ENCODE peak calls at places on chromosomes 3 and 15, in four cellular contexts. Y is MM.1S, T is body of pancreas, N is stomach. J is an unnamed sample.

GRCh38 chr3:143484851-143485512 is 363.3 kb downstream of the SLC9A9 start:
- DNase-seq in T (no peak), N (no peak), Y (no peak), J (no peak)

GRCh38 chr15:31262901-31263671 is 63.5 kb upstream of the KLF13 start:
- DNase-seq in N (peak), Y (peak), T (no peak), J (peak)

GRCh38 chr15:31338879-31339557 is 12.4 kb downstream of the KLF13 start:
- DNase-seq in T (peak), N (no peak), Y (no peak), J (peak)

GRCh38 chr3:149369991-149370866 is 7.2 kb downstream of the TM4SF1 start:
- DNase-seq in N (no peak), T (no peak), Y (no peak), J (no peak)

GRCh38 chr3:98982336-98982735 is 80.8 kb upstream of the DCBLD2 start:
- DNase-seq in N (no peak), Y (no peak), T (no peak), J (no peak)

GRCh38 chr3:113736548-113737089 is 9.4 kb downstream of the NAA50 start:
- DNase-seq in T (no peak), N (no peak), Y (peak), J (no peak)

GRCh38 chr3:52444860-52445793 is at the start of gene SEMA3G:
- DNase-seq in Y (peak), N (peak), T (peak), J (peak)

GRCh38 chr3:55455915-55456314 is 31.2 kb downstream of the WNT5A start:
- DNase-seq in Y (no peak), T (no peak), N (no peak), J (no peak)

GRCh38 chr3:112747624-112748023 is 99.0 kb downstream of the CD200R1L start:
- DNase-seq in N (no peak), Y (no peak), T (no peak), J (no peak)

GRCh38 chr15:28164876-28165275 is 65.8 kb upstream of the OCA2 start:
- DNase-seq in N (no peak), Y (no peak), T (no peak), J (no peak)

GRCh38 chr3:167288737-167289136 is 91.4 kb downstream of the ZBBX start:
- DNase-seq in Y (no peak), T (no peak), N (no peak), J (no peak)

GRCh38 chr15:73052679-73053397 is 575 bp downstream of the NEO1 start:
- DNase-seq in Y (peak), T (peak), N (peak), J (peak)

DNA sequence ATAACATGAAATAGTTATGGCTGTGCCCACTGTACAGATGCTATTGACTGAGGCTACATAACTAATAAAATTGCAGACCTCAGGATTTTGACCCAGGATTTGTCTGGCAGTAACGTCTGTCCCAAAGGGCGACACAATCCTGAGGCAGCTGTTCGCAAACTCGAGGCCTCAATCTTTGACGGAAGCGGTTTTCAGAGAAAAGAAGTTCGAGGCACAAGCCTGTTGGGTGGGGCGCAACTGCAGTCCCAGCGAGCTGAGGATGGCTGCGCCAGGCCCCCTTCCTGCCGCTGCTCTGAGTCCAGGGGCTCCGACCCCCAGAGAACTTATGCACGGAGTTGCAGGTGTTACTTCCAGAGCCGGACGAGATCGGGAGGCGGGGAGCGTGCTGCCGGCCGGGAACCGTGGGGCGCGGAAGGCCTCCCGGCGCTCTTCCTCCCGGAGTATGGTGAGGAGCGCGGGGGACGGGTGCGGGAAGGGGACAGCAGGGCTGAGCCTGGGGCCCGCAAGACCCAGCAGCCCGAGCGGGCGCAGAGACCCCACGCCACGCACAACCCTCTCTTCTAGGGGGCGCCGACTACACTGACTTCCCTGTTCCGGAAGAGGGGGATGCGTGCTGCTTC is at the start of gene PARP15:
- DNase-seq in T (no peak), Y (no peak), N (no peak), J (no peak)
- H3K4me3 ChIP-seq in T (no peak), Y (no peak), N (peak), J (peak)

GRCh38 chr3:141050576-141050912 is 603 bp upstream of the SPSB4 start:
- DNase-seq in N (no peak), T (no peak), Y (no peak), J (peak)

GRCh38 chr3:141051641-141052569 is 758 bp downstream of the SPSB4 start:
- DNase-seq in N (no peak), T (peak), Y (no peak), J (peak)

GRCh38 chr3:141050913-141051632 is at the start of gene SPSB4:
- DNase-seq in N (no peak), T (peak), Y (no peak), J (peak)

GRCh38 chr3:141055136-141055535 is 4.0 kb downstream of the SPSB4 start:
- DNase-seq in N (no peak), T (no peak), Y (no peak), J (no peak)

DNA sequence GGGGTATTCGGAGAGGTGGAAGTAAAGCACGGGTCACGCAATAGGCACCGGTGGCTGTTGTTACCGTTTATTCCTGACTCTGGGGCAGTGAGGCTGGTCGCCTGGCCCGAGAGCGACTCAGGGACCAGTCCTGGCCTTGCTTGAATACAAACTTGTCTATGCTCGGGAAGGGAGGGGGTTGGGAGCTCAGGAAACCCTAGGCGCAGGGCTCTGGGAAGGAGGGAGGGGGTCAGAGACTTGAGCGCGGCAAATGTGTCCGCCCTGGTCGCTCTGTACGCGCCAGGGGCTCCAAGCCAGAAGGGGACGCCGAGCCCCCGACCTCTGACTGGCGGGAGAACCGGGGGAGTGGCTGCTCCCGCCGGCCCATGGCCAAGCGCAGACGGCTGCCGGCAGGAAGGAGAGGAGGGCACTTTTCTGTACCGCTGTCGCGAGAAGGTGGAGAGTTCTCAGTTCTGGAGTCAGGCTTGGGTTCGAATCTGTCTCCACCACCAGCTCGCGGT is 1.5 kb downstream of the SPSB4 start:
- DNase-seq in T (peak), N (no peak), Y (no peak), J (no peak)
- H3K4me3 ChIP-seq in T (peak), N (peak), Y (no peak), J (peak)

DNA sequence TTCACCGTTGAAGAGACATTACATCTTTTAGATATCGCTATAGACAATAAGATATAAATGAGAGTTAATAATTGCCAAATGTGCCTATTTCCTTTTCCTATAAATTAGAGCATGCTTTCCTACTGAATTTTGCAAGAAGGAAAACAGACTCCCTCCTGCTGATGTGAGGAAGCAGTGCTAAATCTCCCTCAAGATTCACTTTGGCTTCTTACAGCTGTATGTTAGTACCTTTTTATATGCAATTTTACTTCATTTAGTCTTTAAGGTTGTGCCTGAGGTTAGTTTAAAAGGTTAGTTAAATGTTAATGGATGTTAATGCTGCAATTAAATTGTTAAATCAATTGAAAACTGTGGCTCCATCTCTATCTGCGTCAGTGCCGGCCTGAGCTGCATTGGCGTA is 728.8 kb downstream of the NR2F2 start:
- DNase-seq in Y (no peak), T (no peak), N (no peak), J (no peak)
- H3K4me3 ChIP-seq in Y (no peak), T (no peak), N (no peak), J (no peak)

DNA sequence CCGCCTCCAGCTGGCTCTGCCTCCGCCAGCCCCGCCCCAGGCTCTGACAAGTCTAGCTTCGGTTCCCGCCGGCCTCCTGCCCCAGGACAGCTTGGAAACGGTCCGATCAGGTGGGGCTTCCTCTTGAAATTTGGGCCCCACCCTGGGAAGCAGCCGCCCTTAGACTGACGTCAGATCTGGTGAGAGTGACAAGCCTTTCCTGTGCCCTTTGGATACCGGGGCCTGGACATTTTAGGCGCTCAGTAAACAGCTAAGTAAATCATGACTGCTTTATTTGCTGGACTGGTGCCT is 378 bp upstream of the HYAL3 start:
- DNase-seq in N (no peak), Y (no peak), T (no peak), J (no peak)
- H3K4me3 ChIP-seq in N (peak), Y (peak), T (no peak), J (peak)

DNA sequence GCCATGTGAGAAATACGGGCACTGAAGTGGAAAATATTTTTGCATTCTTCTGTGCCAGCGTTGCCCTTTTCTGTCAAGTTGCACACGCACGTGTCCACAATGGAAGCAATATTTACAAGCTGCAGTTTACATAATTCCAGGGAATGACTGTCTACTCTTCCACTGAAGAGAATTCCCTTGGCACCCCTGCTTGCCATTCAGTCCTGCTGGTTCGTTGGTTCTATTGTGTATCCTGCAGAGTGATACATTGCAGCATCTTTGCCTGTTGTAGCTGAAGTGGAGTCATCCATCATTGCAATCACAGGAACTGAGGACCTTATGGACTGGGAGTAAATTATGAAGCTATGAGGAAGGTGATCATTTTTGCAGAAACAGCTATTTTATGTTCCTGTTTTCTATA is 759.4 kb downstream of the ROBO2 start:
- DNase-seq in Y (no peak), T (no peak), N (no peak), J (no peak)
- H3K4me3 ChIP-seq in Y (no peak), T (no peak), N (no peak), J (no peak)

GRCh38 chr15:62068071-62068786 is 1.5 kb downstream of the C2CD4A start:
- DNase-seq in T (peak), Y (peak), N (peak), J (peak)
- H3K4me3 ChIP-seq in T (peak), Y (peak), N (peak), J (peak)